ENCODE peak calls at places on chromosomes 6 and 20, in four cellular contexts. F, H, S and B are unnamed samples.

GRCh38 chr20:62366370-62367135 is 559 bp downstream of the LAMA5 start:
- DNase-seq in F (peak), H (no peak), S (peak), B (no peak)

GRCh38 chr20:62428396-62429160 is 1.2 kb upstream of the RBBP8NL start:
- DNase-seq in F (no peak), H (no peak), S (no peak), B (no peak)

GRCh38 chr6:42010185-42010872 is 40.0 kb upstream of the TAF8 start:
- DNase-seq in F (no peak), H (peak), S (no peak), B (no peak)

GRCh38 chr6:13635948-13636658 is 21.0 kb downstream of the NOL7 start:
- DNase-seq in F (no peak), H (no peak), S (no peak), B (no peak)

GRCh38 chr6:77173472-77174074 is 289.7 kb downstream of the HTR1B start:
- DNase-seq in F (no peak), H (no peak), S (no peak), B (peak)

GRCh38 chr6:71181565-71181964 is 107.0 kb upstream of the OGFRL1 start:
- DNase-seq in F (no peak), H (no peak), S (no peak), B (peak)

GRCh38 chr20:19885981-19886665 is 128.1 kb downstream of the RIN2 start:
- DNase-seq in F (no peak), H (no peak), S (peak), B (peak)

GRCh38 chr6:68032217-68032616 is 602.9 kb upstream of the ADGRB3 start:
- DNase-seq in F (no peak), H (no peak), S (no peak), B (no peak)

GRCh38 chr20:59585714-59586404 is 18.5 kb upstream of the PHACTR3 start:
- DNase-seq in F (no peak), H (no peak), S (no peak), B (no peak)

GRCh38 chr6:30557683-30557981 is 537 bp downstream of the PRR3 start:
- DNase-seq in F (no peak), H (no peak), S (no peak), B (no peak)

GRCh38 chr20:6993526-6993925 is 226.0 kb downstream of the BMP2 start:
- DNase-seq in F (no peak), H (no peak), S (no peak), B (no peak)

GRCh38 chr20:63360850-63361497 is at the start of gene CHRNA4:
- DNase-seq in F (no peak), H (no peak), S (peak), B (no peak)

GRCh38 chr6:34953084-34954025 is 64.3 kb downstream of the ANKS1A start:
- DNase-seq in F (no peak), H (no peak), S (no peak), B (peak)

GRCh38 chr6:107152633-107153032 is 37.3 kb upstream of the BEND3 start:
- DNase-seq in F (no peak), H (no peak), S (no peak), B (no peak)

GRCh38 chr6:125904871-125905270 is 51.7 kb upstream of the HINT3 start:
- DNase-seq in F (no peak), H (no peak), S (no peak), B (peak)

GRCh38 chr6:150079604-150080003 is 10.7 kb upstream of the ULBP3 start:
- DNase-seq in F (no peak), H (no peak), S (no peak), B (no peak)